ENCODE peak calls at places on chromosomes 16 and 17, in six cellular contexts. F is ovary, Z is sigmoid colon, M is tibial nerve, O is A549, K is HepG2. U is an unnamed sample. For H3K4me1, the result is how much of the 10 kb centered on the place peaks cover.

GRCh38 chr16:81889896-81890634 is 111.0 kb downstream of the PLCG2 start:
- DNase-seq in Z (no peak), M (no peak), K (peak), F (no peak), O (peak), U (peak)

GRCh38 chr16:19218581-19218980 is 50.5 kb downstream of the SYT17 start:
- DNase-seq in O (no peak), Z (no peak), F (no peak), K (no peak), M (no peak), U (no peak)

GRCh38 chr16:90027611-90028010 is 8.4 kb upstream of the DBNDD1 start:
- DNase-seq in F (no peak), M (no peak), K (no peak), O (no peak), Z (no peak), U (no peak)

GRCh38 chr16:23155445-23156049 is 6.3 kb upstream of the USP31 start:
- DNase-seq in F (no peak), K (no peak), Z (no peak), M (no peak), O (peak), U (peak)

GRCh38 chr16:86251682-86252081 is 258.6 kb upstream of the FOXF1 start:
- DNase-seq in Z (no peak), M (no peak), O (no peak), F (no peak), K (no peak), U (no peak)

GRCh38 chr16:20865420-20866126 is 34.6 kb downstream of the DCUN1D3 start:
- DNase-seq in Z (no peak), O (peak), F (no peak), K (no peak), M (no peak), U (no peak)

GRCh38 chr17:47955497-47956461 is 1.9 kb downstream of the PRR15L start:
- DNase-seq in Z (no peak), O (no peak), F (no peak), M (no peak), K (no peak), U (peak)

GRCh38 chr17:8672326-8672725 is 41.8 kb upstream of the MYH10 start:
- DNase-seq in O (no peak), M (no peak), K (no peak), Z (no peak), F (no peak), U (no peak)

GRCh38 chr17:62014526-62014925 is 50.6 kb downstream of the MED13 start:
- DNase-seq in K (no peak), M (no peak), F (no peak), O (no peak), Z (no peak), U (no peak)

GRCh38 chr17:6528557-6528956 is 27.8 kb downstream of the PITPNM3 start:
- DNase-seq in K (no peak), M (no peak), F (no peak), O (no peak), Z (peak), U (no peak)

GRCh38 chr16:28090646-28091377 is 27.3 kb upstream of the GSG1L start:
- DNase-seq in F (no peak), K (no peak), O (no peak), Z (no peak), M (no peak), U (no peak)

GRCh38 chr16:15981382-15981781 is 32.0 kb downstream of the ABCC1 start:
- DNase-seq in Z (no peak), O (no peak), M (no peak), F (no peak), K (no peak), U (no peak)

GRCh38 chr16:51355871-51356270 is 204.8 kb upstream of the SALL1 start:
- DNase-seq in O (no peak), F (no peak), M (no peak), Z (no peak), K (no peak), U (no peak)

GRCh38 chr16:84718-85452 is 6.9 kb downstream of the MPG start:
- DNase-seq in K (no peak), F (peak), M (no peak), Z (peak), O (no peak), U (peak)

GRCh38 chr16:67649494-67649931 is 4.6 kb downstream of the CARMIL2 start:
- DNase-seq in Z (no peak), K (no peak), F (no peak), O (no peak), M (no peak), U (no peak)

GRCh38 chr16:88503374-88503770 is 50.3 kb downstream of the ZFPM1 start:
- DNase-seq in F (no peak), Z (no peak), O (no peak), M (no peak), K (no peak), U (peak)

GRCh38 chr17:80856863-80857488 is 134.7 kb upstream of the CHMP6 start:
- DNase-seq in Z (peak), F (no peak), K (no peak), M (no peak), O (no peak), U (no peak)

GRCh38 chr16:5041604-5042133 is 7.9 kb upstream of the NAGPA start:
- DNase-seq in K (no peak), Z (no peak), M (no peak), F (no peak), O (no peak), U (no peak)

GRCh38 chr17:63279498-63280230 is 166.4 kb downstream of the CYB561 start:
- DNase-seq in F (no peak), K (no peak), Z (no peak), M (no peak), O (no peak), U (no peak)

GRCh38 chr16:75236736-75237397 is 14.6 kb downstream of the BCAR1 start:
- DNase-seq in O (no peak), M (no peak), Z (no peak), F (peak), K (no peak), U (no peak)

GRCh38 chr17:7354262-7354781 is 634 bp upstream of the TMEM95 start:
- DNase-seq in O (peak), K (no peak), F (peak), M (no peak), Z (no peak), U (no peak)

DNA sequence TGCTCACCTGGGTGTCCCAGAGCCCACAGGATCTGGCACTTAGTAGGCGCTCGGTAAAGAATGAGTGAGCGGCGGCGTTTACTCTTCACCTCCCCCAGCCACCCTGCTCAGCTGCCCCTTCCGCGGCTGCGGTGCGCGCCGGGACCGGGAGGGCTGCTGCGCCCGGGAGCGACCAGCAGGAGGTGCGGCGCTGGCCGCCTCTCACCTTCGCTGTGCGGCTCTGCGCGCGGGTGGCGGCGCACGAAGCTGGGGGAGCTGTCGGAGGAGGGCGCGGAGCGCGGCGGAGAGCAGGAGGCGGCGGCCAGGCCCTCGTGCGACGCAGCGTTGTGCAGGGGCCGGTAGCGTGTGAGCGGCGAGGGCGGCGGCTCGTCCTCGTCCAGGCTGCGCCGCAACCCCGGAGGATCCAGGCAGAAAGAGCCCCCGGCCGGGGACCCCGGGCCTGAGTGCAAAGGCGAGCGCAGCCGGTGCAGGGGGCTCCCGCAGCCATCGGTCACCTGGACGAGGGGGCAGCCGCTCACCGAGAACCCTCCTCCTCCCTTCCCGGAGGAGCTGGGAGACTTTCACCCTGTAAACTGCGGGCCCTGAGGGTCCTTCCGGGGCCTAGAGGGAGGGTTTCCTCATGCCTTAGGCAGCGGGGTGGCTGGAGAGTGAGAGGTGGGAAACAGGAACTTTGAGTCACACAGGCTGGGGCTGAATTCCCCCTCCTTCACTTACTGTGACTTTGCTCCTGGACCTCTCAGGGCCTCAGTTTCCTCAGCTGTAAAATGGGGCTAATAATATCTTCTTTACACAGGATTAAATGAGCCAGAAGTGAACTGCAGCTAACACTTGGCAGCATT is 12.5 kb downstream of the SAMD14 start:
- DNase-seq in M (no peak), F (peak), O (peak), Z (no peak), K (peak), U (peak)
- TF ChIP-seq EP300 in M (no peak), F (no peak), O (no peak), Z (no peak), K (no peak), U (no peak)

GRCh38 chr17:60168654-60169053 is 18.9 kb downstream of the CA4 start:
- DNase-seq in K (no peak), M (no peak), F (no peak), Z (no peak), O (no peak), U (no peak)

GRCh38 chr17:60164697-60165096 is 14.9 kb downstream of the CA4 start:
- DNase-seq in O (no peak), F (no peak), M (no peak), Z (peak), K (no peak), U (no peak)

GRCh38 chr17:60165976-60166375 is 16.2 kb downstream of the CA4 start:
- DNase-seq in Z (no peak), O (no peak), F (no peak), K (no peak), M (no peak), U (peak)

GRCh38 chr17:60165223-60165622 is 15.4 kb downstream of the CA4 start:
- DNase-seq in F (no peak), K (no peak), O (no peak), M (no peak), Z (peak), U (no peak)

DNA sequence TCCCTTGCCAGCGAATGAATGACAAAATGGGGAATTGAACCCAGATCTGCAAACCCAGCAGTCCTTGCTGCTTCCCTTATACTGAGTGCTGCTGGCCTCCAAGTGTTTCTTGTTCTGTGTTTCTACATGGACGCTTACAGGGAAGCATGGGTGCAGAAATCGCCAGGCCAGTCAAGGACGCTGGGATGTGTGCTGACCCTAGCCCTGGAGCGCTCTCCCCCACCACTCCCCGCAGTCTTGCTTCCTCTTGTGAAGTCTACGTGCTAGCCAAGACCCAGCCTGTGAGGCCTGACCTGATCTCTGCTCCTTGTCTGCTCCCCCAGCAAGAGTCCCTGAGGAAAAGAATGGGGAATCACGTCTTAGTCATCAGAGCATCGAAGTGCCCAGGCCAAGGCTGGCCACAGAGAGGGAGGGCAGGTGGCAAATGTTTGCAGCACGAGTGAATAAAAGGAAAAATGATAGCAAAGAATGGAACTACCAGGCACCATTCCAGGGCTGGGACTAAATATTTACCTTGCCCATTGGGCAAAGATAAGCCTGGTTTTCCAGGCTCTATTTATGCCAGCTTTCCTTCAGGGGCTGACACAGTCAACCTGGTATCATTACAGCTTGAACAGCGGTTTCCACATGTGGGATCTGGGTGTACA is 17.4 kb downstream of the CA4 start:
- DNase-seq in M (no peak), O (no peak), Z (no peak), K (no peak), F (no peak), U (peak)
- H3K4me1 ChIP-seq in M (under half), O (under half), Z (under half), K (half or more), F (under half), U (half or more)

DNA sequence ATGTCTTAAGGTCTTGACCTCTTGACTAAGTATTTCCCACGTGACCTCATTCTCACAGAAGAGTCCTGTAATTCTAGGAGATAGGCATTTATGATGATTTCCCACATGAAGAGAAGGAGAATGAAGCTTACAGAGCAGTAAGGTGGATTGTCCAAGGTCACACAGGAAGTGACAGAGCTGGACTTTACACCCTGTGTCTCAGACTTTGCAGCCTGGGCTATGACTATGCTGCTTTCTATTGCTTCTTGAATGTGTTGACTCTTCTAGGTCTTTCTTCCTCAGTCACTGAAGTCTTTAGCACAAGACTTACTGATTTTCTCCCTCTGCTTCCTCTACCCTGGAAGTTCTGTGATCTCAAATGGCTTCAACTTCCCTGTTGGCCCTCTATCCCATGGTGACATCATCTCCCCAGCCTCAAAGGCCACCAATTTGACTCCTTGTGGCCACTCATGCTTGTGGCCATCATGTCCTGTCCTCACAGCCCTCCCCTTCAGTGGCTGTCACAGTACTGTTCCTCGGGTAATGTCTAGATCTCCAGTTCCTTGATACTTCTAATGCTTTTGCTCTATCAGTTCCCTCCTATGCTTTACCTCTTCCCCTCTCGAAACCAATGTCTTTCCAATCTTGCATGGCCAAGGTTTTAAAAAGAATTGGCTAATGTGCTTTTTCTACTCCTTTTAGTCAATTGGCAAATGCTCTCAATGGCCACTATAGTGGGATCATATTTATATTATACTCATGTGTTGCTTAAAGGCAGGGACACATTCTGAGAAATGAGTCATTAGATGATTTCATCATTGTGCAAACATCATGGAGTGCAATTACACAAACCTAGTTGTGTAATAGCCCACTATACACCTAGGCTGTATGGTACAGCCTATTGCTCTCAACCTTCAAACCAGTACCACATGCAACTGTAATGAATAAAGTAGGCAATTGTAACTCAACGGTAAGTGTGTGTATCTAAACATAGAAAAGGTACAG is 181.1 kb downstream of the HS3ST3A1 start:
- DNase-seq in O (peak), K (peak), Z (no peak), M (no peak), F (no peak), U (no peak)
- TF ChIP-seq EP300 in O (peak), K (peak), Z (no peak), M (no peak), F (no peak), U (no peak)

DNA sequence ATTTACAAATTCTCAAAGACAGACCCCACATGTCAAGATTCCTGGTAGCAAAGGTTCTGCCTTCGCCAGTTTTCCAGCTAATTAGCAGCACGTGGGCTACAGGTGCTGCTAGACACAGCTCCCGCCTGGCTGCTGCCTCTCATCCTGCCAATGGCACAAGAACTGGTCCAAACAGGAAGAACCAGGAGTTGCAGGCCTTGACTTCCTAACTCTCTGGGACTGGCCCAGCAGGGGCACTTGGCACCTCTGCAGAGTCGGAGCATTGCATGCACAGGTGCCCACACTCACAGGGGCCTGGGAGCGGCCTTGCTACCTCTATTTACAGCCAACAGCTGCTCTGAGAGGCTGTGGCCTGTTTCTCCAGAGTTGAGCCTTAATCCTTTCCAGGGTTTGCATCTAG is 39.6 kb downstream of the TK2 start:
- DNase-seq in F (peak), O (no peak), Z (peak), K (no peak), M (no peak), U (peak)
- H3K4me1 ChIP-seq in F (under half), O (half or more), Z (under half), K (under half), M (under half), U (under half)

GRCh38 chr17:75853410-75853809 is 1.7 kb downstream of the WBP2 start:
- DNase-seq in K (no peak), Z (peak), M (no peak), O (no peak), F (no peak), U (no peak)

GRCh38 chr17:75855310-75856061 is at the start of gene WBP2:
- DNase-seq in Z (peak), K (peak), M (peak), F (peak), O (peak), U (peak)

GRCh38 chr17:75856062-75856681 is 1.0 kb upstream of the WBP2 start:
- DNase-seq in F (no peak), O (peak), K (peak), M (peak), Z (no peak), U (peak)

GRCh38 chr17:75854881-75855309 is 240 bp downstream of the WBP2 start:
- DNase-seq in M (peak), F (no peak), Z (no peak), O (no peak), K (no peak), U (no peak)

DNA sequence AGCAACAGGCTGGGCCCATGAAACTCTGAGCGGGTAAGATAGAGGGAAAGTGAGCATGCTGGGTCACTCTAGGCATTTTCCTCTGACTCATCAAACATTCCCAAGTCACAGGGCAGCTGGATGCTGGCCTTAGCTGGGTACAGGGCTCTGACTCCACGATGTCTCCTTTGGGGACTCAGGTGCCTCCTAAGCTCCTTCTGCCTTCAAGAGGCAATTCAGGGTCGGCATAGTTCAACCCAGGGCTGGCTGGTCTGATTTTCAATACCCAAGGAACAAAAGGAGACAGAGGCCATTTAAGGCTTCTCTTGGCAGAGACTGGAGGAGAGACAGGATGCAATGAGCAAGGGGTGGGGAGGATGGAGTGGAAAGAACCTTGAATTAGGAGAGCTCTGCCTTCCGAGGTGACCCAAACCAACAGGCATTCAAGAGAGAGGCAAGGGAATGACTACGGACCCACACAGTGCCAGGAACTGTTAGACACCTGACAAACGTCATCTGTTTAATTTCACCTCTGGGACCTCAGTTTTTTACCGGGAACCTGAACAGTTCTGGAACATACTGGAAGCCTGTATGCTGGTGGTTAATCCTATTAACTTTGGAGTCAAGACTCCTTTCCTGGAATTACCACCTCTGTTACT is 905 bp downstream of the WBP2 start:
- DNase-seq in O (peak), Z (peak), F (peak), M (no peak), K (peak), U (no peak)
- TF ChIP-seq EP300 in O (no peak), Z (no peak), F (no peak), M (no peak), K (no peak), U (no peak)

DNA sequence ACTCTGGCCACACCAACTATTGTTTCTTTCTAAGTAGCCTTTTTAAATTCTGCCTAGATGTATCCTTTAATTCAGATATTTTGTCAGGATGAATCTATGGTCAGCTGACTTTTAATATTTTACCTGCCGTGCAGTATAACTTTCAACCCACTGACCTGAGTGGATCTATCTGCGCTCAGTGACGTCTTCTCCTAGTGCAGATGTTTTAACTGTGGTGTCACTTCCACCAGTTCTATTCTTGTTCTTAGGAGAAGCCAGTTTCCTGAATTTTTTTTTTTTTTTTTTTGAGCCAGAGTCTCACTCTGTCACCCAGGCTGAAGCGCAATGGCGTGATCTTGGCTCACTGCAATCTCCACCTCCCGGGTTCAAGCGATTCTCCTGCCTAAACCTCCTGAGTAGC is 5.0 kb upstream of the TM4SF5 start:
- DNase-seq in Z (no peak), F (no peak), O (no peak), K (no peak), M (no peak), U (no peak)
- H3K4me1 ChIP-seq in Z (under half), F (under half), O (under half), K (half or more), M (under half), U (under half)

DNA sequence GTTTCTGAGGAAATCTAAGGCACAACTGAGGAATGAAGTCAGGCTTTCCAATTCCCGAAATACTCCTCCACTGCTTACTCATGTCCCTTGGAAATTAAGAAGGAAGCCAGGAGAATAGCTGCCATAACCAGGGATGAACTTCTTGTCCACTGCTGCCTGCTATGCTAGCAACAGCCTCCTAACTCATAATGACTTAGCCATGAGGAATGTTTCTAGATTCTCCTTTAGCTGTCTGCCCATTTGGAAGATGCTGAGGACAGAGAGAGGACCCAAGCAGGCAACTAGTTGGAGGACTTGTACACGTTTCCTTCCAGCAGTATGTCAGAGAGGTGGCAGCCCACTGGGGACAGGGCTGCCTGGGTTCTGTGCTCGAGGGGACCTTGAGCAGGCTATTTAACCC is 939 bp upstream of the CCL2 start:
- DNase-seq in Z (no peak), K (no peak), M (no peak), F (no peak), O (peak), U (no peak)
- TF ChIP-seq EP300 in Z (no peak), K (no peak), M (no peak), F (no peak), O (no peak), U (no peak)

GRCh38 chr16:69482410-69482951 is 58.1 kb downstream of the CYB5B start:
- DNase-seq in M (peak), O (no peak), K (no peak), F (peak), Z (peak), U (peak)
- H3K4me1 ChIP-seq in M (under half), O (under half), K (under half), F (under half), Z (under half), U (under half)

U was measured in stomach.